ENCODE peak calls at places on chromosomes 5 and 9, in five cellular contexts. U is H1, Z is K562, X is GM12891, E is GM12878. H is an unnamed sample.

GRCh38 chr5:57750891-57751290 is 268.3 kb upstream of the ACTBL2 start:
- DNase-seq in U (no peak), Z (no peak), X (no peak), E (no peak), H (no peak)

GRCh38 chr5:33460210-33460609 is 19.4 kb downstream of the TARS1 start:
- DNase-seq in U (no peak), Z (no peak), X (no peak), E (no peak), H (no peak)

GRCh38 chr9:4574657-4575243 is 84.5 kb downstream of the SLC1A1 start:
- DNase-seq in U (no peak), Z (no peak), X (no peak), E (no peak), H (no peak)

GRCh38 chr5:45696206-45696836 is at the start of gene HCN1:
- DNase-seq in U (peak), Z (no peak), X (no peak), E (no peak), H (no peak)

GRCh38 chr5:53480474-53481353 is at the start of gene FST:
- DNase-seq in U (peak), Z (peak), X (no peak), E (no peak), H (no peak)

GRCh38 chr5:72314571-72315172 is 5.4 kb downstream of the MRPS27 start:
- DNase-seq in U (no peak), Z (no peak), X (no peak), E (no peak), H (no peak)

GRCh38 chr5:69217154-69217731 is 17.4 kb upstream of the CDK7 start:
- DNase-seq in U (no peak), Z (peak), X (no peak), E (peak), H (no peak)

GRCh38 chr5:100950975-100951374 is 47.9 kb upstream of the ST8SIA4 start:
- DNase-seq in U (no peak), Z (no peak), X (no peak), E (no peak), H (no peak)

GRCh38 chr5:95845401-95845800 is 22.9 kb upstream of the GLRX start:
- DNase-seq in U (no peak), Z (no peak), X (no peak), E (no peak), H (no peak)
- TF ChIP-seq POLR2A in U (no peak), Z (no peak), X (no peak), E (no peak), H (no peak)

GRCh38 chr9:83238871-83239624 is 176.1 kb upstream of the RASEF start:
- DNase-seq in U (no peak), Z (no peak), X (no peak), E (no peak), H (no peak)
- TF ChIP-seq POLR2AphosphoS5 in U (no peak), Z (no peak), X (no peak), E (no peak), H (no peak)

GRCh38 chr5:10471672-10472071 is 30.0 kb downstream of the ROPN1L start:
- DNase-seq in U (no peak), Z (no peak), X (no peak), E (no peak), H (no peak)
- TF ChIP-seq TAF1 in U (no peak), Z (no peak), X (no peak), E (no peak), H (no peak)

GRCh38 chr5:3794611-3795010 is 199.0 kb downstream of the IRX1 start:
- DNase-seq in U (no peak), Z (no peak), X (no peak), E (no peak), H (no peak)

GRCh38 chr5:3796736-3797135 is 201.1 kb downstream of the IRX1 start:
- DNase-seq in U (no peak), Z (no peak), X (no peak), E (no peak), H (no peak)

GRCh38 chr5:3789519-3790193 is 194.0 kb downstream of the IRX1 start:
- DNase-seq in U (peak), Z (no peak), X (no peak), E (no peak), H (no peak)

GRCh38 chr5:3787604-3788003 is 192.0 kb downstream of the IRX1 start:
- DNase-seq in U (no peak), Z (no peak), X (no peak), E (no peak), H (no peak)

GRCh38 chr5:3793162-3793561 is 197.5 kb downstream of the IRX1 start:
- DNase-seq in U (no peak), Z (no peak), X (no peak), E (no peak), H (no peak)
- TF ChIP-seq POLR2A in U (no peak), Z (no peak), X (no peak), E (no peak), H (no peak)

GRCh38 chr9:129070670-129071525 is 10.0 kb upstream of the DOLPP1 start:
- DNase-seq in U (peak), Z (peak), X (no peak), E (no peak), H (no peak)

GRCh38 chr9:129071526-129072131 is 9.3 kb upstream of the DOLPP1 start:
- DNase-seq in U (peak), Z (no peak), X (no peak), E (no peak), H (no peak)

GRCh38 chr9:129068110-129068509 is 12.8 kb upstream of the DOLPP1 start:
- DNase-seq in U (no peak), Z (no peak), X (no peak), E (no peak), H (no peak)

GRCh38 chr9:129069825-129070473 is 11.0 kb upstream of the DOLPP1 start:
- DNase-seq in U (no peak), Z (no peak), X (no peak), E (no peak), H (no peak)

DNA sequence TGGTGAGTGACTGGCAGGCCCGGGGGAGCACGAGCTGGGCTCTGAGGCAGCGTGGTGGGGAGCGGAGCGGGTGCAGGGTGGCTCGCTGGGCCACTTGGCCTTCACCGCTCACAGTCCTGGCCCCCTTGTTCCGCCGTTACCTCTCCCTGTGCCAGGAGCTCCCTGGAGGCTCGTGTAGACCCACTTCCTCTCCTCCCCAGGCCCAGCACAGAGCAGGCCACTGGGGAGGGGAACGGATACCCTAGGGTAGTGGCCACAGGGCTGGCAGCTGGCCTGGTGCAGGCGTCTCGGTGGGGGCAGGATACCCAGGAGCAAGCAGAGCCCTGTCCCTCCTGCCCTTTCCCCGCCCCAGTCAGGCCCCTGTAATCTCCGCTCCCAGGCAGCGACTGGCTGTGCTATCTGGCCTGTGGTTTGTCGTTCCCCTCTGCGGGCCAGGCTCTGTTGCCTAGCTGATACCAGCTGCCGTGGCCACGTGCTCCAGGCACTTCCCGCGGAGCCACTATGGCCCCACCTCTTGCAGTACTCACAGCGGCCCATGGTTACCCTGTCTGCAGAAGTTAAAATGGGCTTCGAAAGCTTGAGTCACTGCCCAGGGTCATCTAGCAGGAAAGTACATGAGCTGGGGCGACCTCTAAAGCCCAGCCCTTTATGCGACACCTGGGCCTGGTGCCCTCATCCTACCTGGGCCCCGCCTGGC is 11.6 kb upstream of the DOLPP1 start:
- DNase-seq in U (no peak), Z (peak), X (no peak), E (no peak), H (no peak)
- TF ChIP-seq POLR2AphosphoS5 in U (no peak), Z (peak), X (no peak), E (no peak), H (no peak)